ENCODE peak calls at places on chromosome 3, in four cellular contexts. One of them, this sample, is unnamed.

GRCh38 chr3:141114816-141115458 is 63.8 kb downstream of the SPSB4 start:
- DNase-seq in HCT116: peak; percentile 10
- DNase-seq in hepatocyte: no peak
- DNase-seq in GM23248: peak; percentile 36
- DNase-seq in this sample: no peak

GRCh38 chr3:35965908-35966307 is 326.6 kb downstream of the ARPP21 start:
- DNase-seq in GM23248: peak; percentile 71
- DNase-seq in hepatocyte: peak; percentile 49
- DNase-seq in HCT116: no peak
- DNase-seq in this sample: peak; percentile 36

GRCh38 chr3:72161870-72162617 is 377.1 kb upstream of the PROK2 start:
- DNase-seq in GM23248: peak; percentile 58
- DNase-seq in HCT116: no peak
- DNase-seq in hepatocyte: peak; percentile 61
- DNase-seq in this sample: no peak

GRCh38 chr3:28467414-28467813 is 118.8 kb upstream of the AZI2 start:
- DNase-seq in HCT116: no peak
- DNase-seq in hepatocyte: no peak
- DNase-seq in GM23248: peak; percentile 12
- DNase-seq in this sample: no peak

GRCh38 chr3:50008931-50009330 is 69.0 kb downstream of the RBM6 start:
- DNase-seq in GM23248: peak; percentile 65
- DNase-seq in HCT116: no peak
- DNase-seq in hepatocyte: no peak
- DNase-seq in this sample: no peak

GRCh38 chr3:10204921-10205320 is 40.2 kb downstream of the IRAK2 start:
- DNase-seq in GM23248: peak; percentile 60
- DNase-seq in HCT116: no peak
- DNase-seq in hepatocyte: no peak
- DNase-seq in this sample: no peak

GRCh38 chr3:86051058-86051457 is 939.9 kb downstream of the VGLL3 start:
- DNase-seq in hepatocyte: peak; percentile 42
- DNase-seq in GM23248: no peak
- DNase-seq in HCT116: no peak
- DNase-seq in this sample: no peak

GRCh38 chr3:194086251-194087075 is 49.5 kb upstream of the HES1 start:
- DNase-seq in hepatocyte: no peak
- DNase-seq in GM23248: no peak
- DNase-seq in HCT116: no peak
- DNase-seq in this sample: no peak

GRCh38 chr3:171874251-171874679 is 31.1 kb downstream of the TMEM212 start:
- DNase-seq in HCT116: no peak
- DNase-seq in hepatocyte: peak; percentile 71
- DNase-seq in GM23248: peak; percentile 91
- DNase-seq in this sample: no peak

GRCh38 chr3:64958187-64958586 is 270.4 kb upstream of the ADAMTS9 start:
- DNase-seq in HCT116: no peak
- DNase-seq in hepatocyte: no peak
- DNase-seq in GM23248: no peak
- DNase-seq in this sample: no peak
- TF ChIP-seq EZH2phosphoT487 in HCT116: no peak
- TF ChIP-seq EZH2phosphoT487 in hepatocyte: no peak
- TF ChIP-seq EZH2phosphoT487 in GM23248: no peak
- TF ChIP-seq EZH2phosphoT487 in this sample: no peak

DNA sequence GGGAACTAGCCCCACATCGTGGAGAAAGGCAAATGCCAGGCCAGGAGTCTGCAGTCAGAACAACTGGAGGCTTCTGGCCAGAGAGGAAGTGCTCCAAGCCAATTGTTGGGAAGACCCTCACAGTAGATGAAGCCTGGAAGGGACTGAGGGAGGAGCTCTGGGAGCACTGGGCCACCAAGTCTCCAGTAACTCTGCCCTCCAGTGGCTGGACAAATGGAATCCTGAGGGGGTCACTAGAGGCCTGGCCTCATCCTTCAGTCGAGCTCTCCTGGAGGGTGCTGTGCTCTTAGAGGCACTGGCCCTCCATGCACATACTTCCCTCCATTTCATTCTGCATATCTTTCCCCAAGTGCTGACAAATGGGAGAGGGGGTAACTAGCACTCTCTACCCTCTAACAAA is 103.0 kb downstream of the MYLK start:
- DNase-seq in HCT116: no peak
- DNase-seq in GM23248: no peak
- DNase-seq in hepatocyte: no peak
- DNase-seq in this sample: no peak
- H3K27ac ChIP-seq in HCT116: no peak overlapping the region
- H3K27ac ChIP-seq in GM23248: peak overlapping the region; percentile 59
- H3K27ac ChIP-seq in hepatocyte: no peak overlapping the region
- H3K27ac ChIP-seq in this sample: no peak overlapping the region

GRCh38 chr3:184562146-184562861 is 719 bp downstream of the EPHB3 start:
- DNase-seq in hepatocyte: no peak
- DNase-seq in HCT116: no peak
- DNase-seq in GM23248: peak; percentile 66
- DNase-seq in this sample: no peak

GRCh38 chr3:184561329-184562145 is at the start of gene EPHB3:
- DNase-seq in hepatocyte: peak; percentile 100
- DNase-seq in HCT116: peak; percentile 98
- DNase-seq in GM23248: peak; percentile 100
- DNase-seq in this sample: peak; percentile 98

GRCh38 chr3:184563941-184564684 is 2.5 kb downstream of the EPHB3 start:
- DNase-seq in hepatocyte: no peak
- DNase-seq in HCT116: no peak
- DNase-seq in GM23248: no peak
- DNase-seq in this sample: no peak

GRCh38 chr3:184563569-184563925 is 2.0 kb downstream of the EPHB3 start:
- DNase-seq in HCT116: no peak
- DNase-seq in GM23248: peak; percentile 36
- DNase-seq in hepatocyte: no peak
- DNase-seq in this sample: no peak

DNA sequence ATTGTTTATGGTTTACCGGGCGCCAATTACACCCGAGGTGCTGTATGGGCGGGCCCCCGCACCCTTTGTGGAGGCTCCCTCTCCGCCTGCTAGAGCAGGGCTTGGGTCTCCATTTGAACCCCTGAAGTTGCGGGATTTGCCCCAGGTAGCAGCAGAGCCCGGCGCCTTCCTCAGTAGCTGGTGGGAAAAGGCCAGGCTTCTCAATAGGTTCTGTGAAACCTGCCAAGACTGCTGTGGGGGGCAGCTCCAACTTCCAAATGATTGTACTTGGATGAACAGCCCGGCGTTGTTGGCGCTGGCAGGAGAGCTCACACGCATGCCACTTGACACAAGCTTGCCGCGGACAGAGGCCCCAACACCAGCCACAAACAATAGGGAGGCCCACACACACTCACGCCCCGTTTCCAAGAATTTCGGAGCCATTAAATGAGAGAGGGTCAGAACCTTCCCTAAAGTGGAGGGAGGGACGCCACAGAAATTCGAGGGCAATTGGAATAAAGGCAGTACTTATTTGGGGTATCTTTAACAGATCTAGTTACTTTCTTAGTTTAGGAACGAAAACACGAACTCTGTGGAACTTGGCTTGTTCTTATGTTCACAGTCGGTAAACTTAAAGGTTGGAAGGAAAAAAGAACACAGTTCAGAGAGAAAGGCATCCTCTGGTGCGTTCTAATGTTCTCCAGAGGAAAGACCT is 1.4 kb downstream of the EPHB3 start:
- DNase-seq in hepatocyte: peak; percentile 58
- DNase-seq in GM23248: peak; percentile 71
- DNase-seq in HCT116: no peak
- DNase-seq in this sample: no peak
- TF ChIP-seq EZH2 in hepatocyte: no peak
- TF ChIP-seq EZH2 in GM23248: no peak
- TF ChIP-seq EZH2 in HCT116: no peak
- TF ChIP-seq EZH2 in this sample: no peak

GRCh38 chr3:114451561-114452018 is 157.8 kb downstream of the TIGIT start:
- DNase-seq in HCT116: no peak
- DNase-seq in GM23248: peak; percentile 43
- DNase-seq in hepatocyte: no peak
- DNase-seq in this sample: no peak

GRCh38 chr3:114449271-114450007 is 155.6 kb downstream of the TIGIT start:
- DNase-seq in HCT116: no peak
- DNase-seq in hepatocyte: no peak
- DNase-seq in GM23248: peak; percentile 50
- DNase-seq in this sample: no peak

GRCh38 chr3:114451051-114451451 is 157.2 kb downstream of the TIGIT start:
- DNase-seq in GM23248: peak; percentile 28
- DNase-seq in HCT116: no peak
- DNase-seq in hepatocyte: no peak
- DNase-seq in this sample: peak; percentile 75

GRCh38 chr3:114447950-114448479 is 154.2 kb downstream of the TIGIT start:
- DNase-seq in hepatocyte: no peak
- DNase-seq in GM23248: no peak
- DNase-seq in HCT116: no peak
- DNase-seq in this sample: no peak

DNA sequence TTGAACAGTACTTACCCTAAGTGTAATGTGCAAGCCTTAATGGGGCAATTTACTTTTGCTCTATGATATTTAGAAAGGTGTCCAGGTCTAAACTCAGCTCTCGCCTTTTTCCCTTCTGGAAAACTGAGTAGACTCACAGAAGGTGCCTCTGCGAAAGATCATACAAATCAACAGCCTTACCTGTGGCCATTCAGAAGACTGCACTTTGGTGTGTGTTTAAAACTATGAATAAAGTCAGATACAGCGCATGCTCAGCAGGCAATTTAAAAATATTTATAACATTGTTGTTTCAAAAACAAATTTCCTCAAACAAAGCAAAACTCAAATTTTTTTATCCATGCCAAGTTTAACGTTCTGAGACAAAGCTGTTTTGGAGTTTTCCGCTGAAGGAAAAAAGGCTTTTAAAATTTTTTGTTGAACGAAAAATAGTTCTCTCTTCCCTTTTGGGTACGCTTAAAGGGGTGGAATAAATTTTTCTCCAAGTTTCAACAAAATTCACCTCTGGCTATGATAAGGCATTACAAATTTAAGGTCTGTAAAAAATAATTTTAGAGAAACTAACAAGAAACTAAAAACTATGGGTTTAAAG is 156.3 kb downstream of the TIGIT start:
- DNase-seq in hepatocyte: no peak
- DNase-seq in GM23248: no peak
- DNase-seq in HCT116: no peak
- DNase-seq in this sample: no peak
- TF ChIP-seq EZH2phosphoT487 in hepatocyte: no peak
- TF ChIP-seq EZH2phosphoT487 in GM23248: no peak
- TF ChIP-seq EZH2phosphoT487 in HCT116: no peak
- TF ChIP-seq EZH2phosphoT487 in this sample: no peak

This sample was measured in MM.1S.